ENCODE peak calls at places on chromosomes 4 and X, in six cellular contexts. One of them, this sample, is unnamed.

GRCh38 chr4:95204873-95205272 is 343.9 kb downstream of the UNC5C start:
- DNase-seq in GM23248: peak; percentile 9
- DNase-seq in endodermal cell: peak; percentile 65
- DNase-seq in NCI-H1930: peak; percentile 4
- DNase-seq in OCI-LY7: peak; percentile 24
- DNase-seq in stimulated activated naive CD8-positive, alpha-beta T cell treated with anti-CD3 and anti-CD28 coated beads, Interleukin-15, Interleukin-2, amounts not matched to agents 100 U/mL and 50 U/mL, for 24 hours: no peak
- DNase-seq in this sample: peak; percentile 3

GRCh38 chr4:184355111-184355604 is 119.2 kb downstream of the IRF2 start:
- DNase-seq in stimulated activated naive CD8-positive, alpha-beta T cell treated with anti-CD3 and anti-CD28 coated beads, Interleukin-15, Interleukin-2, amounts not matched to agents 100 U/mL and 50 U/mL, for 24 hours: no peak
- DNase-seq in endodermal cell: peak; percentile 38
- DNase-seq in OCI-LY7: peak; percentile 68
- DNase-seq in GM23248: peak; percentile 82
- DNase-seq in NCI-H1930: no peak
- DNase-seq in this sample: peak; percentile 75

GRCh38 chrX:134836497-134836968 is 154.3 kb upstream of the SMIM10 start:
- DNase-seq in stimulated activated naive CD8-positive, alpha-beta T cell treated with anti-CD3 and anti-CD28 coated beads, Interleukin-15, Interleukin-2, amounts not matched to agents 100 U/mL and 50 U/mL, for 24 hours: no peak
- DNase-seq in GM23248: peak; percentile 17
- DNase-seq in endodermal cell: no peak
- DNase-seq in OCI-LY7: no peak
- DNase-seq in NCI-H1930: no peak
- DNase-seq in this sample: no peak

GRCh38 chrX:43949669-43950068 is 23.5 kb downstream of the NDP start:
- DNase-seq in GM23248: peak; percentile 42
- DNase-seq in endodermal cell: peak; percentile 89
- DNase-seq in OCI-LY7: peak; percentile 4
- DNase-seq in NCI-H1930: peak; percentile 34
- DNase-seq in stimulated activated naive CD8-positive, alpha-beta T cell treated with anti-CD3 and anti-CD28 coated beads, Interleukin-15, Interleukin-2, amounts not matched to agents 100 U/mL and 50 U/mL, for 24 hours: peak; percentile 25
- DNase-seq in this sample: no peak

GRCh38 chrX:133323450-133323849 is 91.8 kb downstream of the GPC4 start:
- DNase-seq in NCI-H1930: no peak
- DNase-seq in OCI-LY7: no peak
- DNase-seq in stimulated activated naive CD8-positive, alpha-beta T cell treated with anti-CD3 and anti-CD28 coated beads, Interleukin-15, Interleukin-2, amounts not matched to agents 100 U/mL and 50 U/mL, for 24 hours: no peak
- DNase-seq in GM23248: no peak
- DNase-seq in endodermal cell: no peak
- DNase-seq in this sample: no peak

GRCh38 chr4:56764775-56765174 is 56.7 kb downstream of the SPINK2 start:
- DNase-seq in GM23248: peak; percentile 71
- DNase-seq in endodermal cell: no peak
- DNase-seq in OCI-LY7: no peak
- DNase-seq in stimulated activated naive CD8-positive, alpha-beta T cell treated with anti-CD3 and anti-CD28 coated beads, Interleukin-15, Interleukin-2, amounts not matched to agents 100 U/mL and 50 U/mL, for 24 hours: no peak
- DNase-seq in NCI-H1930: no peak
- DNase-seq in this sample: no peak

GRCh38 chr4:58566260-58566659 is 1456.1 kb upstream of the IGFBP7 start:
- DNase-seq in OCI-LY7: no peak
- DNase-seq in stimulated activated naive CD8-positive, alpha-beta T cell treated with anti-CD3 and anti-CD28 coated beads, Interleukin-15, Interleukin-2, amounts not matched to agents 100 U/mL and 50 U/mL, for 24 hours: no peak
- DNase-seq in NCI-H1930: no peak
- DNase-seq in GM23248: no peak
- DNase-seq in endodermal cell: no peak
- DNase-seq in this sample: no peak

GRCh38 chr4:7971881-7972500 is 32.3 kb upstream of the AFAP1 start:
- DNase-seq in endodermal cell: no peak
- DNase-seq in OCI-LY7: no peak
- DNase-seq in GM23248: peak; percentile 37
- DNase-seq in stimulated activated naive CD8-positive, alpha-beta T cell treated with anti-CD3 and anti-CD28 coated beads, Interleukin-15, Interleukin-2, amounts not matched to agents 100 U/mL and 50 U/mL, for 24 hours: no peak
- DNase-seq in NCI-H1930: no peak
- DNase-seq in this sample: peak; percentile 60

GRCh38 chr4:8774071-8774470 is 97.6 kb downstream of the HMX1 start:
- DNase-seq in GM23248: no peak
- DNase-seq in NCI-H1930: no peak
- DNase-seq in endodermal cell: peak; percentile 22
- DNase-seq in OCI-LY7: no peak
- DNase-seq in stimulated activated naive CD8-positive, alpha-beta T cell treated with anti-CD3 and anti-CD28 coated beads, Interleukin-15, Interleukin-2, amounts not matched to agents 100 U/mL and 50 U/mL, for 24 hours: no peak
- DNase-seq in this sample: no peak

GRCh38 chr4:123381996-123382395 is 14.6 kb upstream of the SPRY1 start:
- DNase-seq in NCI-H1930: no peak
- DNase-seq in GM23248: no peak
- DNase-seq in stimulated activated naive CD8-positive, alpha-beta T cell treated with anti-CD3 and anti-CD28 coated beads, Interleukin-15, Interleukin-2, amounts not matched to agents 100 U/mL and 50 U/mL, for 24 hours: no peak
- DNase-seq in OCI-LY7: no peak
- DNase-seq in endodermal cell: no peak
- DNase-seq in this sample: no peak

GRCh38 chrX:11426712-11427081 is 133.5 kb downstream of the AMELX start:
- DNase-seq in OCI-LY7: no peak
- DNase-seq in NCI-H1930: no peak
- DNase-seq in GM23248: no peak
- DNase-seq in stimulated activated naive CD8-positive, alpha-beta T cell treated with anti-CD3 and anti-CD28 coated beads, Interleukin-15, Interleukin-2, amounts not matched to agents 100 U/mL and 50 U/mL, for 24 hours: no peak
- DNase-seq in endodermal cell: no peak
- DNase-seq in this sample: no peak

GRCh38 chr4:98162696-98163095 is 19.4 kb upstream of the STPG2 start:
- DNase-seq in OCI-LY7: no peak
- DNase-seq in endodermal cell: no peak
- DNase-seq in stimulated activated naive CD8-positive, alpha-beta T cell treated with anti-CD3 and anti-CD28 coated beads, Interleukin-15, Interleukin-2, amounts not matched to agents 100 U/mL and 50 U/mL, for 24 hours: no peak
- DNase-seq in GM23248: no peak
- DNase-seq in NCI-H1930: no peak
- DNase-seq in this sample: no peak

GRCh38 chrX:28225508-28225907 is 244.3 kb upstream of the DCAF8L1 start:
- DNase-seq in GM23248: no peak
- DNase-seq in endodermal cell: no peak
- DNase-seq in NCI-H1930: no peak
- DNase-seq in OCI-LY7: no peak
- DNase-seq in stimulated activated naive CD8-positive, alpha-beta T cell treated with anti-CD3 and anti-CD28 coated beads, Interleukin-15, Interleukin-2, amounts not matched to agents 100 U/mL and 50 U/mL, for 24 hours: no peak
- DNase-seq in this sample: no peak

GRCh38 chr4:159764343-159764952 is 661.6 kb downstream of the RAPGEF2 start:
- DNase-seq in stimulated activated naive CD8-positive, alpha-beta T cell treated with anti-CD3 and anti-CD28 coated beads, Interleukin-15, Interleukin-2, amounts not matched to agents 100 U/mL and 50 U/mL, for 24 hours: no peak
- DNase-seq in GM23248: peak; percentile 40
- DNase-seq in OCI-LY7: peak; percentile 18
- DNase-seq in NCI-H1930: peak; percentile 0
- DNase-seq in endodermal cell: peak; percentile 63
- DNase-seq in this sample: peak; percentile 60

GRCh38 chr4:85391568-85392410 is 83.2 kb upstream of the ARHGAP24 start:
- DNase-seq in stimulated activated naive CD8-positive, alpha-beta T cell treated with anti-CD3 and anti-CD28 coated beads, Interleukin-15, Interleukin-2, amounts not matched to agents 100 U/mL and 50 U/mL, for 24 hours: no peak
- DNase-seq in GM23248: no peak
- DNase-seq in OCI-LY7: no peak
- DNase-seq in endodermal cell: no peak
- DNase-seq in NCI-H1930: no peak
- DNase-seq in this sample: no peak

GRCh38 chrX:132855760-132856341 is 102.6 kb downstream of the HS6ST2 start:
- DNase-seq in stimulated activated naive CD8-positive, alpha-beta T cell treated with anti-CD3 and anti-CD28 coated beads, Interleukin-15, Interleukin-2, amounts not matched to agents 100 U/mL and 50 U/mL, for 24 hours: no peak
- DNase-seq in GM23248: no peak
- DNase-seq in OCI-LY7: no peak
- DNase-seq in NCI-H1930: no peak
- DNase-seq in endodermal cell: no peak
- DNase-seq in this sample: no peak

GRCh38 chrX:43750248-43750676 is 94.2 kb downstream of the MAOA start:
- DNase-seq in OCI-LY7: peak; percentile 61
- DNase-seq in GM23248: peak; percentile 59
- DNase-seq in endodermal cell: peak; percentile 80
- DNase-seq in NCI-H1930: no peak
- DNase-seq in stimulated activated naive CD8-positive, alpha-beta T cell treated with anti-CD3 and anti-CD28 coated beads, Interleukin-15, Interleukin-2, amounts not matched to agents 100 U/mL and 50 U/mL, for 24 hours: peak; percentile 21
- DNase-seq in this sample: peak; percentile 51

GRCh38 chr4:84325625-84326024 is 173.5 kb downstream of the NKX6-1 start:
- DNase-seq in NCI-H1930: no peak
- DNase-seq in OCI-LY7: no peak
- DNase-seq in endodermal cell: no peak
- DNase-seq in stimulated activated naive CD8-positive, alpha-beta T cell treated with anti-CD3 and anti-CD28 coated beads, Interleukin-15, Interleukin-2, amounts not matched to agents 100 U/mL and 50 U/mL, for 24 hours: no peak
- DNase-seq in GM23248: no peak
- DNase-seq in this sample: no peak

GRCh38 chr4:2389691-2390090 is 28.8 kb downstream of the ZFYVE28 start:
- DNase-seq in GM23248: no peak
- DNase-seq in OCI-LY7: no peak
- DNase-seq in stimulated activated naive CD8-positive, alpha-beta T cell treated with anti-CD3 and anti-CD28 coated beads, Interleukin-15, Interleukin-2, amounts not matched to agents 100 U/mL and 50 U/mL, for 24 hours: no peak
- DNase-seq in NCI-H1930: no peak
- DNase-seq in endodermal cell: no peak
- DNase-seq in this sample: no peak

GRCh38 chr4:87229979-87230378 is 9.6 kb upstream of the KLHL8 start:
- DNase-seq in GM23248: no peak
- DNase-seq in OCI-LY7: no peak
- DNase-seq in stimulated activated naive CD8-positive, alpha-beta T cell treated with anti-CD3 and anti-CD28 coated beads, Interleukin-15, Interleukin-2, amounts not matched to agents 100 U/mL and 50 U/mL, for 24 hours: no peak
- DNase-seq in endodermal cell: no peak
- DNase-seq in NCI-H1930: no peak
- DNase-seq in this sample: no peak

GRCh38 chr4:66572949-66573348 is 902.7 kb upstream of the EPHA5 start:
- DNase-seq in stimulated activated naive CD8-positive, alpha-beta T cell treated with anti-CD3 and anti-CD28 coated beads, Interleukin-15, Interleukin-2, amounts not matched to agents 100 U/mL and 50 U/mL, for 24 hours: no peak
- DNase-seq in OCI-LY7: no peak
- DNase-seq in NCI-H1930: no peak
- DNase-seq in endodermal cell: no peak
- DNase-seq in GM23248: peak; percentile 0
- DNase-seq in this sample: peak; percentile 58

GRCh38 chr4:127549521-127549920 is 83.2 kb upstream of the INTU start:
- DNase-seq in OCI-LY7: no peak
- DNase-seq in NCI-H1930: no peak
- DNase-seq in endodermal cell: no peak
- DNase-seq in GM23248: peak; percentile 2
- DNase-seq in stimulated activated naive CD8-positive, alpha-beta T cell treated with anti-CD3 and anti-CD28 coated beads, Interleukin-15, Interleukin-2, amounts not matched to agents 100 U/mL and 50 U/mL, for 24 hours: no peak
- DNase-seq in this sample: no peak

GRCh38 chr4:141174457-141174856 is 41.2 kb upstream of the RNF150 start:
- DNase-seq in GM23248: no peak
- DNase-seq in NCI-H1930: no peak
- DNase-seq in OCI-LY7: no peak
- DNase-seq in endodermal cell: no peak
- DNase-seq in stimulated activated naive CD8-positive, alpha-beta T cell treated with anti-CD3 and anti-CD28 coated beads, Interleukin-15, Interleukin-2, amounts not matched to agents 100 U/mL and 50 U/mL, for 24 hours: no peak
- DNase-seq in this sample: no peak

GRCh38 chr4:18840499-18840898 is 818.9 kb upstream of the LCORL start:
- DNase-seq in NCI-H1930: no peak
- DNase-seq in OCI-LY7: no peak
- DNase-seq in stimulated activated naive CD8-positive, alpha-beta T cell treated with anti-CD3 and anti-CD28 coated beads, Interleukin-15, Interleukin-2, amounts not matched to agents 100 U/mL and 50 U/mL, for 24 hours: no peak
- DNase-seq in GM23248: no peak
- DNase-seq in endodermal cell: no peak
- DNase-seq in this sample: no peak

GRCh38 chr4:7956306-7957112 is 16.8 kb upstream of the AFAP1 start:
- DNase-seq in GM23248: peak; percentile 84
- DNase-seq in NCI-H1930: no peak
- DNase-seq in OCI-LY7: no peak
- DNase-seq in stimulated activated naive CD8-positive, alpha-beta T cell treated with anti-CD3 and anti-CD28 coated beads, Interleukin-15, Interleukin-2, amounts not matched to agents 100 U/mL and 50 U/mL, for 24 hours: no peak
- DNase-seq in endodermal cell: no peak
- DNase-seq in this sample: peak; percentile 92

GRCh38 chr4:53476232-53477037 is 99.0 kb downstream of the FIP1L1 start:
- DNase-seq in endodermal cell: peak; percentile 60
- DNase-seq in GM23248: peak; percentile 99
- DNase-seq in OCI-LY7: no peak
- DNase-seq in NCI-H1930: no peak
- DNase-seq in stimulated activated naive CD8-positive, alpha-beta T cell treated with anti-CD3 and anti-CD28 coated beads, Interleukin-15, Interleukin-2, amounts not matched to agents 100 U/mL and 50 U/mL, for 24 hours: no peak
- DNase-seq in this sample: peak; percentile 98

GRCh38 chr4:2789801-2790582 is 2.9 kb upstream of the SH3BP2 start:
- DNase-seq in stimulated activated naive CD8-positive, alpha-beta T cell treated with anti-CD3 and anti-CD28 coated beads, Interleukin-15, Interleukin-2, amounts not matched to agents 100 U/mL and 50 U/mL, for 24 hours: no peak
- DNase-seq in GM23248: no peak
- DNase-seq in OCI-LY7: no peak
- DNase-seq in endodermal cell: peak; percentile 50
- DNase-seq in NCI-H1930: no peak
- DNase-seq in this sample: no peak

GRCh38 chr4:149531861-149532260 is 283.8 kb downstream of the IQCM start:
- DNase-seq in GM23248: peak; percentile 32
- DNase-seq in endodermal cell: no peak
- DNase-seq in OCI-LY7: no peak
- DNase-seq in stimulated activated naive CD8-positive, alpha-beta T cell treated with anti-CD3 and anti-CD28 coated beads, Interleukin-15, Interleukin-2, amounts not matched to agents 100 U/mL and 50 U/mL, for 24 hours: no peak
- DNase-seq in NCI-H1930: no peak
- DNase-seq in this sample: no peak

GRCh38 chr4:48781968-48782367 is 1.9 kb upstream of the FRYL start:
- DNase-seq in stimulated activated naive CD8-positive, alpha-beta T cell treated with anti-CD3 and anti-CD28 coated beads, Interleukin-15, Interleukin-2, amounts not matched to agents 100 U/mL and 50 U/mL, for 24 hours: no peak
- DNase-seq in OCI-LY7: peak; percentile 23
- DNase-seq in GM23248: no peak
- DNase-seq in endodermal cell: no peak
- DNase-seq in NCI-H1930: no peak
- DNase-seq in this sample: no peak

GRCh38 chrX:31333181-31333831 is 261.5 kb upstream of the FTHL17 start:
- DNase-seq in stimulated activated naive CD8-positive, alpha-beta T cell treated with anti-CD3 and anti-CD28 coated beads, Interleukin-15, Interleukin-2, amounts not matched to agents 100 U/mL and 50 U/mL, for 24 hours: no peak
- DNase-seq in endodermal cell: no peak
- DNase-seq in OCI-LY7: no peak
- DNase-seq in GM23248: peak; percentile 49
- DNase-seq in NCI-H1930: no peak
- DNase-seq in this sample: peak; percentile 66

GRCh38 chrX:107818900-107819521 is 6.7 kb upstream of the MID2 start:
- DNase-seq in GM23248: no peak
- DNase-seq in endodermal cell: no peak
- DNase-seq in stimulated activated naive CD8-positive, alpha-beta T cell treated with anti-CD3 and anti-CD28 coated beads, Interleukin-15, Interleukin-2, amounts not matched to agents 100 U/mL and 50 U/mL, for 24 hours: no peak
- DNase-seq in OCI-LY7: peak; percentile 6
- DNase-seq in NCI-H1930: no peak
- DNase-seq in this sample: no peak

GRCh38 chr4:147596976-147597375 is 20.2 kb upstream of the TMEM184C start:
- DNase-seq in endodermal cell: no peak
- DNase-seq in NCI-H1930: no peak
- DNase-seq in OCI-LY7: no peak
- DNase-seq in GM23248: peak; percentile 83
- DNase-seq in stimulated activated naive CD8-positive, alpha-beta T cell treated with anti-CD3 and anti-CD28 coated beads, Interleukin-15, Interleukin-2, amounts not matched to agents 100 U/mL and 50 U/mL, for 24 hours: no peak
- DNase-seq in this sample: peak; percentile 64